ENCODE peak calls at places on chromosome 4, in seven cellular contexts. One of them, this sample, is unnamed.

GRCh38 chr4:144399927-144400326 is 246.0 kb upstream of the HHIP start:
- ATAC-seq in heart left ventricle: no peak
- ATAC-seq in HCT116: peak; percentile 91
- ATAC-seq in IMR-90: no peak
- ATAC-seq in A549: peak; percentile 95
- ATAC-seq in left lung: peak; percentile 33
- ATAC-seq in HepG2: no peak
- ATAC-seq in this sample: no peak

GRCh38 chr4:127656047-127656680 is 23.4 kb downstream of the INTU start:
- ATAC-seq in heart left ventricle: no peak
- ATAC-seq in HCT116: no peak
- ATAC-seq in IMR-90: no peak
- ATAC-seq in A549: peak; percentile 25
- ATAC-seq in left lung: no peak
- ATAC-seq in HepG2: peak; percentile 35
- ATAC-seq in this sample: no peak

GRCh38 chr4:104983615-104984179 is 163.0 kb upstream of the TET2 start:
- ATAC-seq in heart left ventricle: no peak
- ATAC-seq in HCT116: no peak
- ATAC-seq in IMR-90: no peak
- ATAC-seq in A549: no peak
- ATAC-seq in left lung: no peak
- ATAC-seq in HepG2: no peak
- ATAC-seq in this sample: no peak

GRCh38 chr4:80017125-80017854 is 55.7 kb downstream of the ANTXR2 start:
- ATAC-seq in heart left ventricle: no peak
- ATAC-seq in HCT116: no peak
- ATAC-seq in IMR-90: peak; percentile 78
- ATAC-seq in A549: no peak
- ATAC-seq in left lung: peak; percentile 61
- ATAC-seq in HepG2: no peak
- ATAC-seq in this sample: no peak

GRCh38 chr4:145301386-145302080 is 121.1 kb upstream of the OTUD4 start:
- ATAC-seq in heart left ventricle: no peak
- ATAC-seq in HCT116: no peak
- ATAC-seq in IMR-90: no peak
- ATAC-seq in A549: no peak
- ATAC-seq in left lung: no peak
- ATAC-seq in HepG2: no peak
- ATAC-seq in this sample: no peak

GRCh38 chr4:173014113-173014558 is 154.5 kb upstream of the GALNT7 start:
- ATAC-seq in heart left ventricle: peak; percentile 63
- ATAC-seq in HCT116: peak; percentile 75
- ATAC-seq in IMR-90: peak; percentile 85
- ATAC-seq in A549: peak; percentile 96
- ATAC-seq in left lung: peak; percentile 53
- ATAC-seq in HepG2: peak; percentile 47
- ATAC-seq in this sample: peak; percentile 41

GRCh38 chr4:148270600-148270999 is 171.6 kb downstream of the NR3C2 start:
- ATAC-seq in heart left ventricle: no peak
- ATAC-seq in HCT116: no peak
- ATAC-seq in IMR-90: no peak
- ATAC-seq in A549: no peak
- ATAC-seq in left lung: peak; percentile 65
- ATAC-seq in HepG2: no peak
- ATAC-seq in this sample: no peak

GRCh38 chr4:77025643-77026321 is 50.0 kb downstream of the CCNI start:
- ATAC-seq in heart left ventricle: no peak
- ATAC-seq in HCT116: no peak
- ATAC-seq in IMR-90: no peak
- ATAC-seq in A549: no peak
- ATAC-seq in left lung: no peak
- ATAC-seq in HepG2: no peak
- ATAC-seq in this sample: no peak

GRCh38 chr4:73864365-73864764 is 4.8 kb upstream of the CXCL1 start:
- ATAC-seq in heart left ventricle: no peak
- ATAC-seq in HCT116: peak; percentile 37
- ATAC-seq in IMR-90: no peak
- ATAC-seq in A549: no peak
- ATAC-seq in left lung: peak; percentile 34
- ATAC-seq in HepG2: peak; percentile 81
- ATAC-seq in this sample: no peak

GRCh38 chr4:17033256-17034245 is 135.1 kb upstream of the LDB2 start:
- ATAC-seq in heart left ventricle: no peak
- ATAC-seq in HCT116: no peak
- ATAC-seq in IMR-90: no peak
- ATAC-seq in A549: no peak
- ATAC-seq in left lung: no peak
- ATAC-seq in HepG2: no peak
- ATAC-seq in this sample: no peak

GRCh38 chr4:119026662-119027444 is 108.8 kb upstream of the MYOZ2 start:
- ATAC-seq in heart left ventricle: peak; percentile 67
- ATAC-seq in HCT116: peak; percentile 30
- ATAC-seq in IMR-90: peak; percentile 35
- ATAC-seq in A549: peak; percentile 92
- ATAC-seq in left lung: peak; percentile 26
- ATAC-seq in HepG2: peak; percentile 60
- ATAC-seq in this sample: peak; percentile 70

GRCh38 chr4:174318829-174319764 is 35.4 kb downstream of the CEP44 start:
- ATAC-seq in heart left ventricle: no peak
- ATAC-seq in HCT116: no peak
- ATAC-seq in IMR-90: peak; percentile 31
- ATAC-seq in A549: no peak
- ATAC-seq in left lung: no peak
- ATAC-seq in HepG2: no peak
- ATAC-seq in this sample: no peak

GRCh38 chr4:160745126-160745525 is 1418.7 kb downstream of the FSTL5 start:
- ATAC-seq in heart left ventricle: no peak
- ATAC-seq in HCT116: no peak
- ATAC-seq in IMR-90: no peak
- ATAC-seq in A549: no peak
- ATAC-seq in left lung: no peak
- ATAC-seq in HepG2: no peak
- ATAC-seq in this sample: no peak

GRCh38 chr4:150342945-150343344 is 239.0 kb upstream of the MAB21L2 start:
- ATAC-seq in heart left ventricle: peak; percentile 95
- ATAC-seq in HCT116: no peak
- ATAC-seq in IMR-90: no peak
- ATAC-seq in A549: no peak
- ATAC-seq in left lung: peak; percentile 68
- ATAC-seq in HepG2: no peak
- ATAC-seq in this sample: no peak

GRCh38 chr4:14335872-14336271 is 666.4 kb upstream of the CPEB2 start:
- ATAC-seq in heart left ventricle: peak; percentile 76
- ATAC-seq in HCT116: no peak
- ATAC-seq in IMR-90: no peak
- ATAC-seq in A549: no peak
- ATAC-seq in left lung: no peak
- ATAC-seq in HepG2: no peak
- ATAC-seq in this sample: no peak

GRCh38 chr4:75584067-75584466 is 28.2 kb downstream of the ODAPH start:
- ATAC-seq in heart left ventricle: no peak
- ATAC-seq in HCT116: no peak
- ATAC-seq in IMR-90: no peak
- ATAC-seq in A549: no peak
- ATAC-seq in left lung: no peak
- ATAC-seq in HepG2: no peak
- ATAC-seq in this sample: no peak

GRCh38 chr4:55318541-55319129 is 27.4 kb upstream of the SRD5A3 start:
- ATAC-seq in heart left ventricle: no peak
- ATAC-seq in HCT116: no peak
- ATAC-seq in IMR-90: no peak
- ATAC-seq in A549: no peak
- ATAC-seq in left lung: no peak
- ATAC-seq in HepG2: no peak
- ATAC-seq in this sample: no peak

GRCh38 chr4:185201983-185202962 is 1.5 kb downstream of the CFAP97 start:
- ATAC-seq in heart left ventricle: no peak
- ATAC-seq in HCT116: peak; percentile 39
- ATAC-seq in IMR-90: no peak
- ATAC-seq in A549: no peak
- ATAC-seq in left lung: peak; percentile 8
- ATAC-seq in HepG2: peak; percentile 84
- ATAC-seq in this sample: no peak

GRCh38 chr4:76657443-76657842 is 222.4 kb downstream of the SHROOM3 start:
- ATAC-seq in heart left ventricle: peak; percentile 36
- ATAC-seq in HCT116: no peak
- ATAC-seq in IMR-90: no peak
- ATAC-seq in A549: no peak
- ATAC-seq in left lung: no peak
- ATAC-seq in HepG2: no peak
- ATAC-seq in this sample: no peak

GRCh38 chr4:125360727-125361126 is 46.0 kb downstream of the FAT4 start:
- ATAC-seq in heart left ventricle: no peak
- ATAC-seq in HCT116: no peak
- ATAC-seq in IMR-90: no peak
- ATAC-seq in A549: no peak
- ATAC-seq in left lung: no peak
- ATAC-seq in HepG2: no peak
- ATAC-seq in this sample: no peak

GRCh38 chr4:10077492-10078335 is 38.9 kb downstream of the WDR1 start:
- ATAC-seq in heart left ventricle: peak; percentile 51
- ATAC-seq in HCT116: no peak
- ATAC-seq in IMR-90: no peak
- ATAC-seq in A549: peak; percentile 6
- ATAC-seq in left lung: peak; percentile 43
- ATAC-seq in HepG2: no peak
- ATAC-seq in this sample: peak; percentile 54

GRCh38 chr4:113292371-113293042 is 243.1 kb downstream of the ANK2 start:
- ATAC-seq in heart left ventricle: peak; percentile 75
- ATAC-seq in HCT116: no peak
- ATAC-seq in IMR-90: peak; percentile 82
- ATAC-seq in A549: no peak
- ATAC-seq in left lung: peak; percentile 71
- ATAC-seq in HepG2: no peak
- ATAC-seq in this sample: peak; percentile 62

GRCh38 chr4:24799544-24800272 is 4.3 kb downstream of the SOD3 start:
- ATAC-seq in heart left ventricle: no peak
- ATAC-seq in HCT116: no peak
- ATAC-seq in IMR-90: no peak
- ATAC-seq in A549: no peak
- ATAC-seq in left lung: no peak
- ATAC-seq in HepG2: no peak
- ATAC-seq in this sample: no peak

GRCh38 chr4:186699298-186699697 is 24.4 kb downstream of the FAT1 start:
- ATAC-seq in heart left ventricle: peak; percentile 58
- ATAC-seq in HCT116: peak; percentile 8
- ATAC-seq in IMR-90: no peak
- ATAC-seq in A549: no peak
- ATAC-seq in left lung: no peak
- ATAC-seq in HepG2: no peak
- ATAC-seq in this sample: no peak
- H3K27ac ChIP-seq in heart left ventricle: peak overlapping the region; percentile 81
- H3K27ac ChIP-seq in HCT116: peak overlapping the region; percentile 34
- H3K27ac ChIP-seq in IMR-90: no peak overlapping the region
- H3K27ac ChIP-seq in A549: no peak overlapping the region
- H3K27ac ChIP-seq in left lung: no peak overlapping the region
- H3K27ac ChIP-seq in HepG2: peak overlapping the region; percentile 23
- H3K27ac ChIP-seq in this sample: no peak overlapping the region

GRCh38 chr4:131638776-131639175 is 1510.3 kb upstream of the PCDH10 start:
- ATAC-seq in heart left ventricle: no peak
- ATAC-seq in HCT116: no peak
- ATAC-seq in IMR-90: no peak
- ATAC-seq in A549: no peak
- ATAC-seq in left lung: no peak
- ATAC-seq in HepG2: no peak
- ATAC-seq in this sample: no peak

GRCh38 chr4:131649227-131649626 is 1499.9 kb upstream of the PCDH10 start:
- ATAC-seq in heart left ventricle: no peak
- ATAC-seq in HCT116: no peak
- ATAC-seq in IMR-90: no peak
- ATAC-seq in A549: no peak
- ATAC-seq in left lung: no peak
- ATAC-seq in HepG2: no peak
- ATAC-seq in this sample: no peak

GRCh38 chr4:131644619-131645018 is 1504.5 kb upstream of the PCDH10 start:
- ATAC-seq in heart left ventricle: no peak
- ATAC-seq in HCT116: peak; percentile 81
- ATAC-seq in IMR-90: peak; percentile 60
- ATAC-seq in A549: peak; percentile 49
- ATAC-seq in left lung: no peak
- ATAC-seq in HepG2: peak; percentile 70
- ATAC-seq in this sample: no peak
- TF ChIP-seq CTCF in heart left ventricle: no peak
- TF ChIP-seq CTCF in HCT116: peak; percentile 64
- TF ChIP-seq CTCF in IMR-90: peak; percentile 37
- TF ChIP-seq CTCF in A549: no peak
- TF ChIP-seq CTCF in left lung: no peak
- TF ChIP-seq CTCF in HepG2: peak; percentile 45
- TF ChIP-seq CTCF in this sample: no peak

GRCh38 chr4:83552085-83552484 is 16.2 kb downstream of the GPAT3 start:
- ATAC-seq in heart left ventricle: no peak
- ATAC-seq in HCT116: peak; percentile 52
- ATAC-seq in IMR-90: no peak
- ATAC-seq in A549: peak; percentile 64
- ATAC-seq in left lung: no peak
- ATAC-seq in HepG2: no peak
- ATAC-seq in this sample: no peak
- H3K4me1 ChIP-seq in heart left ventricle: peaks cover 46% of the 10 kb centered on the region
- H3K4me1 ChIP-seq in HCT116: peaks cover 45% of the 10 kb centered on the region
- H3K4me1 ChIP-seq in IMR-90: peaks cover 13% of the 10 kb centered on the region
- H3K4me1 ChIP-seq in A549: peaks cover 91% of the 10 kb centered on the region
- H3K4me1 ChIP-seq in left lung: peaks cover 49% of the 10 kb centered on the region
- H3K4me1 ChIP-seq in HepG2: peaks cover 25% of the 10 kb centered on the region
- H3K4me1 ChIP-seq in this sample: no peaks in the 10 kb centered on the region

GRCh38 chr4:88010921-88011320 is 3.5 kb downstream of the PKD2 start:
- ATAC-seq in heart left ventricle: no peak
- ATAC-seq in HCT116: no peak
- ATAC-seq in IMR-90: no peak
- ATAC-seq in A549: no peak
- ATAC-seq in left lung: no peak
- ATAC-seq in HepG2: no peak
- ATAC-seq in this sample: no peak

GRCh38 chr4:88008133-88008621 is 742 bp downstream of the PKD2 start:
- ATAC-seq in heart left ventricle: peak; percentile 44
- ATAC-seq in HCT116: peak; percentile 59
- ATAC-seq in IMR-90: peak; percentile 38
- ATAC-seq in A549: peak; percentile 78
- ATAC-seq in left lung: peak; percentile 57
- ATAC-seq in HepG2: peak; percentile 76
- ATAC-seq in this sample: peak; percentile 19

GRCh38 chr4:88008624-88009235 is 1.3 kb downstream of the PKD2 start:
- ATAC-seq in heart left ventricle: no peak
- ATAC-seq in HCT116: no peak
- ATAC-seq in IMR-90: no peak
- ATAC-seq in A549: peak; percentile 12
- ATAC-seq in left lung: peak; percentile 15
- ATAC-seq in HepG2: no peak
- ATAC-seq in this sample: no peak

GRCh38 chr4:88007304-88008132 is at the start of gene PKD2:
- ATAC-seq in heart left ventricle: peak; percentile 97
- ATAC-seq in HCT116: peak; percentile 93
- ATAC-seq in IMR-90: peak; percentile 91
- ATAC-seq in A549: peak; percentile 95
- ATAC-seq in left lung: peak; percentile 98
- ATAC-seq in HepG2: peak; percentile 90
- ATAC-seq in this sample: peak; percentile 95

DNA sequence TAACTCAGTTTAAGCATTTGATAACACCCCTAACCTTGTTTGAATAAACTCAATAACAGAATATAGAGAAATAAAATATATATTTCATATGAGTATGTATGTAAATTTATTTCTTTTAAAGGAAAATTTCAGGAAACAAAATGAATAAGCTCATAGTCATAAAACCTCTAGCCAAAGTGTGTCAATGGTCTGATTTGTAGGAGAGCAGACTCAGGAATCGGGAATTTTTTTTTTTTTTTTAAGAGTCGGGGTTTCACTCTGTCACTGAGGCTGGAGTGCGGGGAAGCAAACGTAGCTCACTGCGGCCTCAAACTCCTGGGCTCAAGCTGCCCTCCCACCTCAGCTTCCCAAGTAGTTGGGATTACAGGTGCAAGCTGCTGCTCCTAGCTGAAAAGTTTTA is 2.4 kb downstream of the PKD2 start:
- ATAC-seq in heart left ventricle: no peak
- ATAC-seq in HCT116: no peak
- ATAC-seq in IMR-90: no peak
- ATAC-seq in A549: no peak
- ATAC-seq in left lung: no peak
- ATAC-seq in HepG2: no peak
- ATAC-seq in this sample: no peak
- H3K27ac ChIP-seq in heart left ventricle: peak overlapping the region; percentile 56
- H3K27ac ChIP-seq in HCT116: no peak overlapping the region
- H3K27ac ChIP-seq in IMR-90: no peak overlapping the region
- H3K27ac ChIP-seq in A549: no peak overlapping the region
- H3K27ac ChIP-seq in left lung: no peak overlapping the region
- H3K27ac ChIP-seq in HepG2: no peak overlapping the region
- H3K27ac ChIP-seq in this sample: no peak overlapping the region